ENCODE peak calls at places on chromosomes 12 and 14, in seven cellular contexts. D is stimulated activated CD8-positive, alpha-beta memory T cell treated with anti-CD3 and anti-CD28 coated beads, Interleukin-7, amount 100 ng/mL, for 1 hour; V is B cell; W is NCI-H524 treated with DMSO at 0.1 percent for 48 hours; E is posterior cingulate gyrus; T is occipital lobe; P is left ventricle myocardium superior. I is an unnamed sample.

GRCh38 chr12:32444895-32445294 is 45.5 kb downstream of the FGD4 start:
- DNase-seq in D (no peak), V (no peak), W (no peak), E (no peak), T (no peak), P (no peak), I (no peak)

GRCh38 chr12:57621497-57622292 is 10.5 kb downstream of the ARHGEF25 start:
- DNase-seq in D (no peak), V (peak; percentile 60), W (no peak), E (peak; percentile 66), T (no peak), P (peak; percentile 83), I (no peak)

GRCh38 chr12:57631566-57632368 is 1.2 kb downstream of the B4GALNT1 start:
- DNase-seq in D (no peak), V (no peak), W (no peak), E (no peak), T (peak; percentile 24), P (no peak), I (no peak)

GRCh38 chr12:23810327-23810902 is 139.1 kb downstream of the SOX5 start:
- DNase-seq in D (no peak), V (no peak), W (peak; percentile 92), E (no peak), T (no peak), P (no peak), I (no peak)

GRCh38 chr14:94376108-94376975 is 12.1 kb downstream of the SERPINA1 start:
- DNase-seq in D (no peak), V (no peak), W (no peak), E (no peak), T (no peak), P (no peak), I (no peak)

GRCh38 chr12:120800665-120801064 is 75.0 kb downstream of the ACADS start:
- DNase-seq in D (no peak), V (no peak), W (no peak), E (no peak), T (no peak), P (no peak), I (no peak)

GRCh38 chr12:121110211-121110940 is 22.3 kb upstream of the P2RX7 start:
- DNase-seq in D (peak; percentile 36), V (peak; percentile 66), W (no peak), E (peak; percentile 69), T (peak; percentile 32), P (peak; percentile 56), I (peak; percentile 69)

GRCh38 chr12:116125084-116125483 is 152.4 kb downstream of the MED13L start:
- DNase-seq in D (no peak), V (no peak), W (no peak), E (no peak), T (no peak), P (no peak), I (no peak)

GRCh38 chr14:28677381-28677780 is 89.2 kb upstream of the FOXG1 start:
- DNase-seq in D (no peak), V (no peak), W (no peak), E (no peak), T (no peak), P (no peak), I (no peak)

GRCh38 chr14:50363734-50364113 is 33.0 kb downstream of the CDKL1 start:
- DNase-seq in D (no peak), V (peak; percentile 81), W (no peak), E (no peak), T (no peak), P (no peak), I (no peak)

GRCh38 chr12:109737631-109738030 is 24.0 kb downstream of the FAM222A start:
- DNase-seq in D (no peak), V (peak; percentile 14), W (no peak), E (no peak), T (no peak), P (no peak), I (no peak)

GRCh38 chr14:32203928-32204357 is 874 bp upstream of the RNU6-8 start:
- DNase-seq in D (no peak), V (no peak), W (no peak), E (no peak), T (no peak), P (peak; percentile 34), I (no peak)

GRCh38 chr12:67456281-67456918 is 187.2 kb downstream of the CAND1 start:
- DNase-seq in D (no peak), V (no peak), W (no peak), E (no peak), T (no peak), P (peak; percentile 33), I (no peak)

GRCh38 chr14:97350894-97351713 is 553.9 kb downstream of the VRK1 start:
- DNase-seq in D (no peak), V (no peak), W (no peak), E (no peak), T (no peak), P (no peak), I (no peak)